ENCODE peak calls at places on chromosomes 13 and 19, in six cellular contexts. One of them, this sample, is unnamed. For H3K4me1, the result is how much of the 10 kb centered on the place peaks cover.

GRCh38 chr19:17255150-17255621 is 9.4 kb downstream of the USHBP1 start:
- DNase-seq in A549: no peak
- DNase-seq in esophagus muscularis mucosa: no peak
- DNase-seq in psoas muscle: no peak
- DNase-seq in body of pancreas: peak
- DNase-seq in OCI-LY7: no peak
- DNase-seq in this sample: peak

GRCh38 chr13:95870421-95870820 is 182.8 kb downstream of the UGGT2 start:
- DNase-seq in A549: no peak
- DNase-seq in body of pancreas: no peak
- DNase-seq in OCI-LY7: no peak
- DNase-seq in psoas muscle: no peak
- DNase-seq in esophagus muscularis mucosa: no peak
- DNase-seq in this sample: no peak

GRCh38 chr19:52086481-52086880 is 9.1 kb downstream of the ZNF841 start:
- DNase-seq in OCI-LY7: no peak
- DNase-seq in esophagus muscularis mucosa: no peak
- DNase-seq in body of pancreas: no peak
- DNase-seq in psoas muscle: no peak
- DNase-seq in A549: no peak
- DNase-seq in this sample: no peak

GRCh38 chr13:52837850-52838249 is 10.6 kb downstream of the PCDH8 start:
- DNase-seq in OCI-LY7: no peak
- DNase-seq in body of pancreas: no peak
- DNase-seq in esophagus muscularis mucosa: no peak
- DNase-seq in A549: no peak
- DNase-seq in psoas muscle: no peak
- DNase-seq in this sample: no peak

GRCh38 chr13:112912726-112913440 is 56.1 kb upstream of the MCF2L start:
- DNase-seq in esophagus muscularis mucosa: no peak
- DNase-seq in A549: no peak
- DNase-seq in OCI-LY7: no peak
- DNase-seq in body of pancreas: no peak
- DNase-seq in psoas muscle: no peak
- DNase-seq in this sample: no peak

GRCh38 chr19:55305983-55306562 is 19.1 kb downstream of the TMEM150B start:
- DNase-seq in A549: no peak
- DNase-seq in OCI-LY7: no peak
- DNase-seq in body of pancreas: no peak
- DNase-seq in esophagus muscularis mucosa: no peak
- DNase-seq in psoas muscle: no peak
- DNase-seq in this sample: no peak

GRCh38 chr13:61935710-61936109 is 520.1 kb upstream of the PCDH20 start:
- DNase-seq in body of pancreas: no peak
- DNase-seq in OCI-LY7: no peak
- DNase-seq in psoas muscle: no peak
- DNase-seq in esophagus muscularis mucosa: no peak
- DNase-seq in A549: no peak
- DNase-seq in this sample: no peak

GRCh38 chr19:43759515-43759914 is 4.8 kb upstream of the SMG9 start:
- DNase-seq in OCI-LY7: peak
- DNase-seq in body of pancreas: no peak
- DNase-seq in esophagus muscularis mucosa: no peak
- DNase-seq in A549: peak
- DNase-seq in psoas muscle: no peak
- DNase-seq in this sample: no peak

GRCh38 chr13:24276310-24276709 is 33.1 kb upstream of the C1QTNF9 start:
- DNase-seq in esophagus muscularis mucosa: no peak
- DNase-seq in body of pancreas: no peak
- DNase-seq in OCI-LY7: no peak
- DNase-seq in psoas muscle: no peak
- DNase-seq in A549: no peak
- DNase-seq in this sample: no peak

GRCh38 chr19:5828661-5829566 is 10.6 kb downstream of the FUT6 start:
- DNase-seq in psoas muscle: no peak
- DNase-seq in A549: no peak
- DNase-seq in esophagus muscularis mucosa: no peak
- DNase-seq in body of pancreas: no peak
- DNase-seq in OCI-LY7: peak
- DNase-seq in this sample: no peak

GRCh38 chr13:79807554-79807953 is 326.6 kb downstream of the NDFIP2 start:
- DNase-seq in A549: no peak
- DNase-seq in psoas muscle: peak
- DNase-seq in esophagus muscularis mucosa: no peak
- DNase-seq in OCI-LY7: no peak
- DNase-seq in body of pancreas: no peak
- DNase-seq in this sample: no peak
- H3K4me1 ChIP-seq in A549: under half
- H3K4me1 ChIP-seq in psoas muscle: under half
- H3K4me1 ChIP-seq in esophagus muscularis mucosa: under half
- H3K4me1 ChIP-seq in OCI-LY7: under half
- H3K4me1 ChIP-seq in body of pancreas: under half
- H3K4me1 ChIP-seq in this sample: under half

GRCh38 chr19:46296722-46297431 is at the start of gene HIF3A:
- DNase-seq in esophagus muscularis mucosa: no peak
- DNase-seq in OCI-LY7: no peak
- DNase-seq in body of pancreas: peak
- DNase-seq in psoas muscle: peak
- DNase-seq in A549: no peak
- DNase-seq in this sample: peak
- H3K27ac ChIP-seq in esophagus muscularis mucosa: peak
- H3K27ac ChIP-seq in OCI-LY7: no peak
- H3K27ac ChIP-seq in body of pancreas: peak
- H3K27ac ChIP-seq in psoas muscle: no peak
- H3K27ac ChIP-seq in A549: peak
- H3K27ac ChIP-seq in this sample: peak

GRCh38 chr19:18841400-18841799 is 9.6 kb downstream of the UPF1 start:
- DNase-seq in A549: no peak
- DNase-seq in body of pancreas: no peak
- DNase-seq in psoas muscle: no peak
- DNase-seq in OCI-LY7: no peak
- DNase-seq in esophagus muscularis mucosa: no peak
- DNase-seq in this sample: no peak

GRCh38 chr19:18843960-18844359 is 12.2 kb downstream of the UPF1 start:
- DNase-seq in psoas muscle: no peak
- DNase-seq in A549: no peak
- DNase-seq in OCI-LY7: no peak
- DNase-seq in esophagus muscularis mucosa: no peak
- DNase-seq in body of pancreas: no peak
- DNase-seq in this sample: no peak

GRCh38 chr19:18840288-18841260 is 8.8 kb downstream of the UPF1 start:
- DNase-seq in esophagus muscularis mucosa: no peak
- DNase-seq in body of pancreas: no peak
- DNase-seq in OCI-LY7: no peak
- DNase-seq in psoas muscle: no peak
- DNase-seq in A549: no peak
- DNase-seq in this sample: no peak

GRCh38 chr19:18842166-18842565 is 10.4 kb downstream of the UPF1 start:
- DNase-seq in body of pancreas: no peak
- DNase-seq in OCI-LY7: no peak
- DNase-seq in A549: no peak
- DNase-seq in psoas muscle: no peak
- DNase-seq in esophagus muscularis mucosa: no peak
- DNase-seq in this sample: no peak

GRCh38 chr19:18839465-18840287 is 7.9 kb downstream of the UPF1 start:
- DNase-seq in esophagus muscularis mucosa: no peak
- DNase-seq in OCI-LY7: no peak
- DNase-seq in psoas muscle: no peak
- DNase-seq in A549: no peak
- DNase-seq in body of pancreas: no peak
- DNase-seq in this sample: no peak
- TF ChIP-seq CTCF in esophagus muscularis mucosa: no peak
- TF ChIP-seq CTCF in OCI-LY7: no peak
- TF ChIP-seq CTCF in psoas muscle: no peak
- TF ChIP-seq CTCF in A549: no peak
- TF ChIP-seq CTCF in body of pancreas: no peak
- TF ChIP-seq CTCF in this sample: no peak

GRCh38 chr13:91348906-91349435 is 1.5 kb downstream of the MIR17HG start:
- DNase-seq in OCI-LY7: peak
- DNase-seq in esophagus muscularis mucosa: peak
- DNase-seq in body of pancreas: peak
- DNase-seq in psoas muscle: peak
- DNase-seq in A549: no peak
- DNase-seq in this sample: peak
- H3K4me1 ChIP-seq in OCI-LY7: half or more
- H3K4me1 ChIP-seq in esophagus muscularis mucosa: under half
- H3K4me1 ChIP-seq in body of pancreas: under half
- H3K4me1 ChIP-seq in psoas muscle: under half
- H3K4me1 ChIP-seq in A549: under half
- H3K4me1 ChIP-seq in this sample: under half

DNA sequence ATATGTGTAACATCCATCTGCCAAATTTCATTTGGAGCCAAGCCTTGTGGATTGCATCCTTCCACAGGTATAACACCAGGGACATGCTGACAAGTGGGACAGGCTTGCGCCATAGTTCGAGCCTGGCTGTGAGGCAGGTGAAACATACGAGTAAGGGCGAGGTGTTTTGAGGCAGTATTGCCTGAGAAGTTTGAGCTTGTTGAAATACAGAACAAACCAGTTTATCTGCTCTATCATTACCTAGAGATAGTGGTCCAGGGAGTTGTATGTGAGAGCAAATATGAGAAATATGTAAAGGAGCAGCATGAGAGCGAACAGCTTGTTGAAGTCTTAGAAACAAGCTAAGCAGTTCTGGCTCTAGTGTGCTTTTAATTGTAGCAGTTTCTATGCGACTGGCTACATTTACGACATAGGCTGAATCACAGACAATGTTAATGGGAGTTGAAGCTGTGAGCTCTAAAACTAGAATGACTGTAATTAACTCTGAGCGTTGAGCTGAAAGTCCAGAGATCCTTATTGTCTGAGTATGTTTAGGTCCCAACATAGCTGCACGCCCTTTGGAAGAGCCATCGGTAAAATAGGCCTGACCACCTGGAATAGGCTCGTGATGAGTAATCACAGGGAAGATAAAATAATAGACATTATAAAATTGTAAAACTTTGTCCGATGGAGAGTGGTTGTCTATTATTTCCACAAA is 8.2 kb downstream of the ZNF439 start:
- DNase-seq in A549: no peak
- DNase-seq in OCI-LY7: no peak
- DNase-seq in psoas muscle: no peak
- DNase-seq in body of pancreas: no peak
- DNase-seq in esophagus muscularis mucosa: no peak
- DNase-seq in this sample: peak
- H3K27ac ChIP-seq in A549: no peak
- H3K27ac ChIP-seq in OCI-LY7: no peak
- H3K27ac ChIP-seq in psoas muscle: no peak
- H3K27ac ChIP-seq in body of pancreas: no peak
- H3K27ac ChIP-seq in esophagus muscularis mucosa: no peak
- H3K27ac ChIP-seq in this sample: peak

GRCh38 chr19:56660381-56661105 is 11.0 kb downstream of the ZNF835 start:
- DNase-seq in psoas muscle: no peak
- DNase-seq in A549: no peak
- DNase-seq in body of pancreas: no peak
- DNase-seq in OCI-LY7: no peak
- DNase-seq in esophagus muscularis mucosa: no peak
- DNase-seq in this sample: no peak
- TF ChIP-seq CTCF in psoas muscle: no peak
- TF ChIP-seq CTCF in A549: no peak
- TF ChIP-seq CTCF in body of pancreas: no peak
- TF ChIP-seq CTCF in OCI-LY7: peak
- TF ChIP-seq CTCF in esophagus muscularis mucosa: peak
- TF ChIP-seq CTCF in this sample: peak

This sample was measured in lower lobe of right lung.